ENCODE peak calls at places on chromosomes 4 and X, in seven cellular contexts. D, P, Q, I, H, E and G are unnamed samples.

GRCh38 chr4:189092596-189092995 is 848.1 kb upstream of the FRG1 start:
- DNase-seq in D (no peak), H (no peak), E (no peak), P (no peak), Q (peak; percentile 12), I (no peak), G (no peak)

GRCh38 chr4:36208884-36209473 is 35.3 kb downstream of the ARAP2 start:
- DNase-seq in P (no peak), I (no peak), E (no peak), H (no peak), Q (no peak), D (peak; percentile 17), G (no peak)

GRCh38 chr4:72786401-72786990 is 217.5 kb upstream of the ADAMTS3 start:
- DNase-seq in I (no peak), Q (no peak), P (no peak), H (no peak), E (no peak), D (no peak), G (no peak)

GRCh38 chr4:163816494-163816893 is 322.0 kb downstream of the TMA16 start:
- DNase-seq in I (no peak), Q (peak; percentile 2), P (no peak), D (no peak), E (no peak), H (no peak), G (no peak)

GRCh38 chrX:107724653-107725052 is 50.9 kb downstream of the TSC22D3 start:
- DNase-seq in E (no peak), I (no peak), H (no peak), Q (no peak), P (no peak), D (no peak), G (no peak)

GRCh38 chr4:24557036-24558022 is 27.0 kb downstream of the DHX15 start:
- DNase-seq in E (no peak), H (peak; percentile 12), Q (no peak), I (no peak), D (no peak), P (no peak), G (no peak)

GRCh38 chr4:38383646-38384121 is 280.3 kb upstream of the KLF3 start:
- DNase-seq in H (no peak), Q (no peak), D (no peak), E (no peak), P (no peak), I (no peak), G (no peak)

GRCh38 chrX:13688772-13689518 is at the start of gene RAB9A:
- DNase-seq in H (peak; percentile 88), I (peak; percentile 88), Q (peak; percentile 64), D (peak; percentile 76), E (peak; percentile 86), P (peak; percentile 89), G (peak; percentile 92)

GRCh38 chrX:150482537-150483217 is 85.7 kb upstream of the MTM1 start:
- DNase-seq in P (no peak), H (peak; percentile 58), Q (no peak), E (no peak), I (no peak), D (no peak), G (no peak)

GRCh38 chrX:53445977-53446376 is 11.8 kb upstream of the HSD17B10 start:
- DNase-seq in Q (no peak), I (no peak), P (no peak), H (peak; percentile 51), D (peak; percentile 26), E (peak; percentile 32), G (no peak)

GRCh38 chr4:40003986-40004385 is 26.3 kb upstream of the PDS5A start:
- DNase-seq in I (no peak), P (no peak), Q (peak; percentile 26), D (no peak), H (no peak), E (no peak), G (no peak)

GRCh38 chr4:117324851-117325491 is 239.6 kb upstream of the TRAM1L1 start:
- DNase-seq in H (peak; percentile 9), I (no peak), P (no peak), Q (no peak), E (no peak), D (no peak), G (no peak)

GRCh38 chrX:77505227-77505626 is 58.0 kb downstream of the FGF16 start:
- DNase-seq in P (no peak), H (no peak), D (no peak), Q (peak; percentile 11), I (no peak), E (no peak), G (no peak)

GRCh38 chrX:8429692-8430249 is 34.9 kb upstream of the VCX3B start:
- DNase-seq in P (no peak), Q (no peak), H (no peak), E (no peak), I (no peak), D (no peak), G (no peak)

GRCh38 chrX:25941087-25941486 is 197.1 kb upstream of the MAGEB18 start:
- DNase-seq in I (no peak), H (no peak), P (no peak), E (no peak), D (no peak), Q (no peak), G (no peak)

GRCh38 chr4:38360201-38360600 is 303.8 kb upstream of the KLF3 start:
- DNase-seq in Q (no peak), E (no peak), I (no peak), P (no peak), H (no peak), D (no peak), G (no peak)

GRCh38 chr4:5365071-5366008 is 314.1 kb downstream of the STK32B start:
- DNase-seq in P (no peak), H (peak; percentile 75), Q (no peak), E (peak; percentile 36), D (no peak), I (no peak), G (no peak)

GRCh38 chrX:152520653-152521052 is 69.5 kb upstream of the GABRA3 start:
- DNase-seq in E (no peak), Q (no peak), P (no peak), H (no peak), D (no peak), I (no peak), G (no peak)

GRCh38 chrX:70762285-70762684 is 146.2 kb downstream of the TEX11 start:
- DNase-seq in D (no peak), Q (no peak), E (no peak), H (peak; percentile 4), I (no peak), P (no peak), G (no peak)

GRCh38 chr4:15955670-15956069 is 7.3 kb downstream of the FGFBP2 start:
- DNase-seq in Q (peak; percentile 15), D (no peak), I (no peak), E (no peak), P (no peak), H (no peak), G (no peak)

GRCh38 chr4:85734446-85734845 is 259.5 kb downstream of the ARHGAP24 start:
- DNase-seq in H (no peak), E (no peak), D (no peak), I (no peak), Q (no peak), P (no peak), G (no peak)

GRCh38 chr4:185853841-185854240 is 41.8 kb upstream of the SORBS2 start:
- DNase-seq in Q (no peak), P (no peak), H (no peak), D (no peak), I (no peak), E (no peak), G (no peak)

GRCh38 chr4:47222276-47222675 is 190.9 kb downstream of the GABRB1 start:
- DNase-seq in D (no peak), H (peak; percentile 11), Q (no peak), P (no peak), E (no peak), I (no peak), G (no peak)

GRCh38 chr4:100421356-100421978 is 96.4 kb downstream of the EMCN start:
- DNase-seq in I (no peak), H (peak; percentile 29), P (no peak), E (no peak), D (no peak), Q (peak; percentile 9), G (no peak)

GRCh38 chr4:165326831-165327210 is 648 bp upstream of the MSMO1 start:
- DNase-seq in P (no peak), H (peak; percentile 67), E (peak; percentile 56), Q (peak; percentile 62), I (no peak), D (no peak), G (no peak)

GRCh38 chr4:185941476-185941875 is 127.5 kb upstream of the TLR3 start:
- DNase-seq in E (no peak), D (no peak), Q (no peak), I (no peak), P (no peak), H (peak; percentile 18), G (no peak)

GRCh38 chr4:94939791-94940530 is 182.2 kb downstream of the BMPR1B start:
- DNase-seq in E (no peak), I (no peak), P (no peak), D (no peak), H (no peak), Q (no peak), G (no peak)

GRCh38 chr4:99180367-99181169 is 36.5 kb upstream of the ADH4 start:
- DNase-seq in D (no peak), I (no peak), P (no peak), E (no peak), H (peak; percentile 26), Q (no peak), G (no peak)

GRCh38 chr4:77152421-77152820 is 4.6 kb upstream of the CCNG2 start:
- DNase-seq in D (no peak), P (no peak), Q (peak; percentile 58), H (peak; percentile 55), E (no peak), I (no peak), G (no peak)
- H3K27ac ChIP-seq in D (no peak overlapping the region), P (no peak overlapping the region), Q (peak overlapping the region; percentile 98), H (peak overlapping the region; percentile 15), E (no peak overlapping the region), I (no peak overlapping the region), G (no peak overlapping the region)

GRCh38 chrX:109601458-109601857 is 23.5 kb downstream of the KCNE5 start:
- DNase-seq in Q (no peak), H (no peak), I (no peak), E (no peak), P (no peak), D (no peak), G (no peak)

GRCh38 chrX:109596015-109596414 is 29.0 kb downstream of the KCNE5 start:
- DNase-seq in D (no peak), I (no peak), Q (no peak), H (no peak), E (no peak), P (no peak), G (no peak)

GRCh38 chrX:109600114-109600710 is 24.8 kb downstream of the KCNE5 start:
- DNase-seq in I (no peak), Q (no peak), H (peak; percentile 21), D (no peak), E (no peak), P (no peak), G (no peak)
- H3K4me3 ChIP-seq in I (no peak overlapping the region), Q (no peak overlapping the region), H (no peak overlapping the region), D (no peak overlapping the region), E (no peak overlapping the region), P (no peak overlapping the region), G (no peak overlapping the region)

GRCh38 chr4:761086-761485 is 55.5 kb downstream of the PCGF3 start:
- DNase-seq in H (no peak), D (no peak), E (no peak), I (no peak), P (no peak), Q (no peak), G (no peak)
- H3K36me3 ChIP-seq in H (no peaks in the 10 kb centered on the region), D (peaks cover 17% of the 10 kb centered on the region), E (peaks cover 2% of the 10 kb centered on the region), I (peaks cover 67% of the 10 kb centered on the region), P (peaks cover 7% of the 10 kb centered on the region), Q (peaks cover 58% of the 10 kb centered on the region), G (peaks cover 82% of the 10 kb centered on the region)

GRCh38 chr4:147725673-147726072 is 6.2 kb upstream of the ARHGAP10 start:
- DNase-seq in P (no peak), Q (no peak), E (no peak), I (no peak), H (no peak), D (no peak), G (no peak)
- H3K27ac ChIP-seq in P (no peak overlapping the region), Q (no peak overlapping the region), E (no peak overlapping the region), I (no peak overlapping the region), H (no peak overlapping the region), D (no peak overlapping the region), G (no peak overlapping the region)